ENCODE peak calls at places on chromosomes 16 and 17, in eight cellular contexts. Y, H, E, W, O, D, Z and N are unnamed samples.

GRCh38 chr16:57301126-57301817 is 16.8 kb upstream of the PLLP start:
- DNase-seq in Y (peak; percentile 84), H (no peak), E (no peak), W (no peak), O (no peak), D (peak; percentile 48), Z (no peak), N (no peak)

GRCh38 chr17:69961488-69962145 is 113.4 kb upstream of the KCNJ16 start:
- DNase-seq in Y (no peak), H (peak; percentile 25), E (peak; percentile 23), W (no peak), O (no peak), D (peak; percentile 5), Z (peak; percentile 6), N (no peak)

GRCh38 chr16:20866792-20867191 is 33.4 kb downstream of the DCUN1D3 start:
- DNase-seq in Y (no peak), H (no peak), E (no peak), W (no peak), O (no peak), D (no peak), Z (no peak), N (no peak)

GRCh38 chr17:61583242-61583641 is 7.8 kb downstream of the NACA2 start:
- DNase-seq in Y (no peak), H (no peak), E (no peak), W (peak; percentile 66), O (peak; percentile 79), D (peak; percentile 35), Z (peak; percentile 36), N (peak; percentile 80)

GRCh38 chr16:57627184-57627871 is 1.1 kb upstream of the ADGRG1 start:
- DNase-seq in Y (peak; percentile 65), H (peak; percentile 59), E (peak; percentile 75), W (peak; percentile 91), O (peak; percentile 94), D (peak; percentile 91), Z (peak; percentile 60), N (peak; percentile 69)

GRCh38 chr17:5439446-5439764 is 450 bp upstream of the C1QBP start:
- DNase-seq in Y (no peak), H (no peak), E (no peak), W (no peak), O (no peak), D (no peak), Z (no peak), N (no peak)

GRCh38 chr17:8003594-8004181 is 1.3 kb downstream of the GUCY2D start:
- DNase-seq in Y (peak; percentile 63), H (no peak), E (peak; percentile 21), W (no peak), O (no peak), D (no peak), Z (no peak), N (no peak)

GRCh38 chr16:75237398-75238131 is 13.9 kb downstream of the BCAR1 start:
- DNase-seq in Y (peak; percentile 71), H (no peak), E (no peak), W (no peak), O (no peak), D (no peak), Z (no peak), N (no peak)

GRCh38 chr16:77613115-77613514 is 109.2 kb upstream of the NUDT7 start:
- DNase-seq in Y (no peak), H (no peak), E (no peak), W (peak; percentile 5), O (peak; percentile 10), D (no peak), Z (no peak), N (no peak)

GRCh38 chr16:65909310-65910050 is 457.0 kb upstream of the CDH5 start:
- DNase-seq in Y (no peak), H (no peak), E (no peak), W (peak; percentile 19), O (peak; percentile 21), D (no peak), Z (no peak), N (no peak)

GRCh38 chr16:10168258-10168657 is 14.0 kb downstream of the GRIN2A start:
- DNase-seq in Y (no peak), H (no peak), E (no peak), W (peak; percentile 92), O (peak; percentile 38), D (no peak), Z (no peak), N (peak; percentile 14)

GRCh38 chr17:68457168-68457538 is at the start of gene WIPI1:
- DNase-seq in Y (peak; percentile 93), H (no peak), E (no peak), W (no peak), O (no peak), D (no peak), Z (peak; percentile 61), N (no peak)

GRCh38 chr16:21116148-21116693 is 34.4 kb downstream of the DNAH3 start:
- DNase-seq in Y (no peak), H (no peak), E (no peak), W (no peak), O (peak; percentile 2), D (peak; percentile 32), Z (peak; percentile 15), N (no peak)

GRCh38 chr16:24950275-24950674 is 64.9 kb downstream of the ARHGAP17 start:
- DNase-seq in Y (no peak), H (no peak), E (no peak), W (peak; percentile 80), O (peak; percentile 67), D (no peak), Z (no peak), N (peak; percentile 39)

GRCh38 chr16:87086575-87086974 is 230.6 kb downstream of the C16orf95 start:
- DNase-seq in Y (no peak), H (no peak), E (no peak), W (peak; percentile 81), O (peak; percentile 9), D (peak; percentile 82), Z (no peak), N (peak; percentile 19)

GRCh38 chr17:41521574-41522261 is 3.0 kb upstream of the KRT15 start:
- DNase-seq in Y (peak; percentile 86), H (no peak), E (no peak), W (peak; percentile 92), O (peak; percentile 87), D (peak; percentile 88), Z (peak; percentile 70), N (peak; percentile 46)
- H3K9ac ChIP-seq in Y (no peak overlapping the region), H (no peak overlapping the region), E (no peak overlapping the region), W (no peak overlapping the region), O (peak overlapping the region; percentile 30), D (no peak overlapping the region), Z (peak overlapping the region; percentile 45), N (no peak overlapping the region)

GRCh38 chr17:59426031-59426430 is 94.6 kb downstream of the YPEL2 start:
- DNase-seq in Y (no peak), H (no peak), E (no peak), W (no peak), O (peak; percentile 35), D (peak; percentile 18), Z (peak; percentile 21), N (no peak)
- H3K4me1 ChIP-seq in Y (peaks cover 53% of the 10 kb centered on the region), H (peaks cover 10% of the 10 kb centered on the region), E (peaks cover 5% of the 10 kb centered on the region), W (peaks cover 11% of the 10 kb centered on the region), O (peaks cover 55% of the 10 kb centered on the region), D (peaks cover 18% of the 10 kb centered on the region), Z (peaks cover 66% of the 10 kb centered on the region), N (peaks cover 72% of the 10 kb centered on the region)

GRCh38 chr17:42623732-42624596 is 14.5 kb downstream of the TUBG1 start:
- DNase-seq in Y (no peak), H (no peak), E (no peak), W (peak; percentile 80), O (no peak), D (peak; percentile 11), Z (peak; percentile 57), N (no peak)

GRCh38 chr17:42617956-42618431 is 8.5 kb downstream of the TUBG1 start:
- DNase-seq in Y (no peak), H (no peak), E (no peak), W (no peak), O (no peak), D (peak; percentile 16), Z (no peak), N (no peak)

GRCh38 chr17:42613699-42614295 is 4.3 kb downstream of the TUBG1 start:
- DNase-seq in Y (peak; percentile 71), H (no peak), E (no peak), W (no peak), O (no peak), D (no peak), Z (no peak), N (no peak)

GRCh38 chr17:42618442-42619150 is 9.1 kb downstream of the TUBG1 start:
- DNase-seq in Y (no peak), H (peak; percentile 43), E (peak; percentile 70), W (peak; percentile 24), O (no peak), D (peak; percentile 87), Z (no peak), N (no peak)
- H3K9ac ChIP-seq in Y (no peak overlapping the region), H (peak overlapping the region; percentile 29), E (no peak overlapping the region), W (no peak overlapping the region), O (no peak overlapping the region), D (no peak overlapping the region), Z (no peak overlapping the region), N (no peak overlapping the region)

DNA sequence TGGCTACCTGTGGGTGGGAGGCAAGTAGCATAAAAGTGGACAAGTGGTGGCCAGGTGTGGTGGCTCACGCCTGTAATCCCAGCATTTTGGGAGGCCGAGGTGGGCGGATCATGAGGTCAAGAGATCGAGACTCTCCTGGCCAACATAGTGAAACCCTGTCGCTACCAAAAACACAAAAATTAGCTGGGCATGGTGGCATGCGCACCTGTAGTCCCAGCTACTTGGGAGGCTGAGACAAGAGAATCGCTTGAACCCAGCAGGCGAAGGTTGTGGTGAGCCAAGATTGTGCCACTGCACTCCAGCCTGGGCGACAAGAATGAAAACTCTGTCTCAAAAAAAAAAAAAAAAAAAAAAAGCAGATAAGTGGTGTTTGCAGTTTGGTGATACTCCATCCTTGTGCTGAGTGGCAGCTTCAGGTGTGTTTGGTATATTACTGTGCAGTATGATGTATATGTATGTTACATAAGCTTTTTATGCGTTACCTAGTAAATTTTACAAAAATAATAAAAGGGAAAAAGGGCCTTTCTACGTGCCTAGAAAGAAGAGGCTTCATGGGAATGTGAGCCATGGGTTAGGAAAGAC is 856 bp downstream of the ICAM2 start:
- DNase-seq in Y (no peak), H (no peak), E (no peak), W (no peak), O (no peak), D (no peak), Z (no peak), N (no peak)
- H3K4me1 ChIP-seq in Y (peaks cover 4% of the 10 kb centered on the region), H (no peaks in the 10 kb centered on the region), E (peaks cover 5% of the 10 kb centered on the region), W (no peaks in the 10 kb centered on the region), O (no peaks in the 10 kb centered on the region), D (no peaks in the 10 kb centered on the region), Z (peaks cover 67% of the 10 kb centered on the region), N (peaks cover 9% of the 10 kb centered on the region)

DNA sequence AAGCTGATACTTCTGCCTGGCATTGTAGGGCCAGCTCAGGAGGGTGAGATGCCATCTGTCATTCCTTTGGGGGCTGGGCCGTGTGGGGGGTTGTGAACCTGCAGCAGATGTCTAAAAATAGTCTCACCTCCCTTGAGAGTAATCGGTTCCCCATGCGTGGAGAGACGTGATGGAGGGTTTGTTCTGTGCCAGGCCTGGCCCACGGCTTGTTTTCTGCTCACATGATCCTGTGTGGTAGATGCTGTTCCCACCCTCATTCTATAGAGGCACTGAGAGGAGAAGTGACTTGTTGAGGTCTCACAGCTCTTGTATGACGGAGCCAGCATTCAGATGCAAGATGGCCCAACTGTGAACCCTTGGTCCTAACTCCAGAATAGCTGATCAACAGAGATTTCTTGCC is 4.6 kb downstream of the IRF8 start:
- DNase-seq in Y (peak; percentile 45), H (no peak), E (no peak), W (no peak), O (no peak), D (no peak), Z (no peak), N (no peak)
- H3K9ac ChIP-seq in Y (no peak overlapping the region), H (no peak overlapping the region), E (no peak overlapping the region), W (no peak overlapping the region), O (no peak overlapping the region), D (no peak overlapping the region), Z (no peak overlapping the region), N (no peak overlapping the region)